ENCODE peak calls at places on chromosomes 12 and 14, in ten cellular contexts. N, K, O, B, I, Q, T, A, Y and P are unnamed samples.

GRCh38 chr14:37089410-37089809 is 83.0 kb downstream of the SLC25A21 start:
- DNase-seq in T (no peak), A (no peak), B (no peak), I (no peak), Q (no peak), O (no peak), N (no peak), K (no peak), Y (no peak), P (no peak)

GRCh38 chr12:49564241-49565118 is 3.5 kb downstream of the MCRS1 start:
- DNase-seq in T (no peak), B (no peak), Y (peak; percentile 41), K (no peak), N (no peak), I (no peak), Q (no peak), A (no peak), O (no peak), P (no peak)

GRCh38 chr12:4279120-4279690 is 5.6 kb downstream of the CCND2 start:
- DNase-seq in Y (no peak), K (no peak), O (no peak), I (no peak), Q (peak; percentile 37), B (no peak), A (no peak), T (no peak), N (no peak), P (peak; percentile 83)

GRCh38 chr14:87000071-87000470 is 992.9 kb downstream of the GALC start:
- DNase-seq in O (no peak), T (no peak), Y (no peak), Q (no peak), K (no peak), N (no peak), B (no peak), I (no peak), A (no peak), P (no peak)

GRCh38 chr12:6934110-6934509 is 6.4 kb downstream of the ATN1 start:
- DNase-seq in I (no peak), Y (no peak), K (no peak), O (no peak), Q (no peak), B (no peak), T (no peak), A (no peak), N (no peak), P (no peak)

GRCh38 chr14:91980157-91980556 is 32.7 kb upstream of the FBLN5 start:
- DNase-seq in N (no peak), Q (peak; percentile 50), I (no peak), T (no peak), O (no peak), B (no peak), A (no peak), K (peak; percentile 83), Y (no peak), P (peak; percentile 42)

GRCh38 chr14:79584679-79585078 is 626.6 kb downstream of the DIO2 start:
- DNase-seq in B (no peak), T (no peak), K (peak; percentile 90), Y (no peak), I (no peak), N (no peak), O (no peak), A (no peak), Q (peak; percentile 13), P (no peak)

GRCh38 chr12:6476496-6476895 is 6.0 kb upstream of the VAMP1 start:
- DNase-seq in N (no peak), K (peak; percentile 84), Q (no peak), Y (no peak), O (no peak), I (no peak), A (no peak), B (no peak), T (no peak), P (no peak)

GRCh38 chr12:105167346-105167745 is 59.8 kb downstream of the WASHC4 start:
- DNase-seq in A (no peak), N (no peak), I (no peak), O (no peak), Q (no peak), Y (no peak), T (no peak), B (no peak), K (no peak), P (no peak)

GRCh38 chr14:88823968-88824313 is 510 bp upstream of the TTC8 start:
- DNase-seq in T (no peak), Y (no peak), N (no peak), K (no peak), B (no peak), A (no peak), I (no peak), Q (no peak), O (no peak), P (no peak)

GRCh38 chr12:49091056-49091835 is 3.4 kb downstream of the DHH start:
- DNase-seq in K (no peak), Q (no peak), N (no peak), A (no peak), O (no peak), T (no peak), Y (no peak), B (no peak), I (no peak), P (no peak)

GRCh38 chr12:63874897-63875296 is 30.4 kb downstream of the SRGAP1 start:
- DNase-seq in O (no peak), B (no peak), I (no peak), Y (no peak), N (no peak), K (no peak), T (no peak), A (no peak), Q (no peak), P (no peak)

GRCh38 chr12:26113194-26113654 is 11.6 kb downstream of the BHLHE41 start:
- DNase-seq in I (no peak), O (no peak), T (no peak), Y (no peak), Q (no peak), N (no peak), A (no peak), K (peak; percentile 35), B (peak; percentile 59), P (peak; percentile 12)
- H3K4me3 ChIP-seq in I (no peak overlapping the region), O (peak overlapping the region; percentile 61), T (peak overlapping the region; percentile 59), Y (peak overlapping the region; percentile 47), Q (no peak overlapping the region), N (no peak overlapping the region), A (peak overlapping the region; percentile 43), K (no peak overlapping the region), B (no peak overlapping the region), P (no peak overlapping the region)

GRCh38 chr14:68510201-68510600 is 282.7 kb downstream of the ZFP36L1 start:
- DNase-seq in K (peak; percentile 61), Y (no peak), I (peak; percentile 67), T (no peak), N (no peak), O (peak; percentile 58), A (no peak), Q (peak; percentile 65), B (peak; percentile 80), P (no peak)
- H3K4me1 ChIP-seq in K (peaks cover 8% of the 10 kb centered on the region), Y (peaks cover 44% of the 10 kb centered on the region), I (peaks cover 7% of the 10 kb centered on the region), T (peaks cover 57% of the 10 kb centered on the region), N (peaks cover 48% of the 10 kb centered on the region), O (peaks cover 3% of the 10 kb centered on the region), A (peaks cover 62% of the 10 kb centered on the region), Q (peaks cover 68% of the 10 kb centered on the region), B (no peaks in the 10 kb centered on the region), P (peaks cover 19% of the 10 kb centered on the region)

DNA sequence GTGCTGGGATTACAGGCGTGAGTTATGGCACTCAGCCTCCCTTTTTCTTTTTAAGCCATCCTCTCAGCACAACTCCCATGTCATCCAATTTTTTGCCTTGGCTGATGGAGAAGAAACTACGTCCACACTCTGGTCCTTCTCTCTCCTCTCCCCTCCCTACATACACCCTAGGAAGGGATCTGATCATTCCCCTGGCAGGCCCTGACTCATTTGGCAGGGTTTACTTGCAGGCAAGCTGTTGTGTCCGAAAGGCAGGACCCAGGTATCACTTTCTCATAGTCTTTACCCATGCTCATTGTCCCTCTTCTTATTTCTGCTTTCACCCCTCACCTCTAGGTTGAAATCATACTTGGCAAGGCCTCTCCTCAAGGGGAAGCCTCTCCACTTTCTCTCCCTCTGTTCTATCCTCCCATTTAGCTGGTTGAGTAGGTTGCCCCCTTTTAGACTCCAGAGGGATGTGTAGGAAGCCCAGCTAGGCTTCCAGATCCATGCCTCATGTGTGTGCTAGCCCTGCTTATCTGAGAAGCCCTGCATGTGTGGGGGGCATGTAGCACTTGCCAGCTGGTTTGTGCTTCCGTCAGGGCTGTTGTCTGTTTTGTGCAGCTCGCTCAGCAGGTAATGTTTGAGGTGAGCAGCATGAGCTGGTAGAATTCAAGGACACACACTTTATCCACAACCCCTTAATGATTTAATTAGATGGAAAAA is 14.8 kb downstream of the GPR19 start:
- DNase-seq in A (no peak), Q (no peak), N (no peak), Y (no peak), T (no peak), B (no peak), I (no peak), K (no peak), O (no peak), P (no peak)
- H3K36me3 ChIP-seq in A (no peaks in the 10 kb centered on the region), Q (no peaks in the 10 kb centered on the region), N (no peaks in the 10 kb centered on the region), Y (no peaks in the 10 kb centered on the region), T (no peaks in the 10 kb centered on the region), B (no peaks in the 10 kb centered on the region), I (no peaks in the 10 kb centered on the region), K (no peaks in the 10 kb centered on the region), O (no peaks in the 10 kb centered on the region), P (no peaks in the 10 kb centered on the region)

GRCh38 chr12:114480309-114481199 is 74.6 kb upstream of the TBX5 start:
- DNase-seq in I (no peak), Y (no peak), T (no peak), N (no peak), K (peak; percentile 22), A (no peak), B (no peak), Q (peak; percentile 29), O (no peak), P (no peak)
- H3K4me3 ChIP-seq in I (no peak overlapping the region), Y (no peak overlapping the region), T (peak overlapping the region; percentile 47), N (no peak overlapping the region), K (no peak overlapping the region), A (peak overlapping the region; percentile 37), B (no peak overlapping the region), Q (peak overlapping the region; percentile 57), O (no peak overlapping the region), P (no peak overlapping the region)

GRCh38 chr14:75806247-75806876 is 145.3 kb downstream of the TTLL5 start:
- DNase-seq in N (no peak), Y (no peak), O (no peak), T (no peak), Q (no peak), I (no peak), B (no peak), A (no peak), K (no peak), P (peak; percentile 9)

GRCh38 chr14:75805646-75806045 is 144.6 kb downstream of the TTLL5 start:
- DNase-seq in B (no peak), Y (no peak), T (no peak), Q (no peak), N (no peak), I (no peak), A (no peak), K (no peak), O (no peak), P (no peak)

GRCh38 chr14:75803768-75804167 is 142.7 kb downstream of the TTLL5 start:
- DNase-seq in A (no peak), K (no peak), Y (no peak), N (no peak), B (no peak), T (no peak), Q (peak; percentile 11), O (no peak), I (no peak), P (no peak)

GRCh38 chr14:75800792-75801191 is 139.7 kb downstream of the TTLL5 start:
- DNase-seq in O (no peak), T (no peak), A (no peak), K (no peak), B (no peak), N (no peak), Q (no peak), Y (no peak), I (peak; percentile 23), P (no peak)

GRCh38 chr14:75804570-75805275 is 143.7 kb downstream of the TTLL5 start:
- DNase-seq in A (no peak), I (no peak), T (no peak), K (no peak), O (no peak), N (no peak), B (no peak), Y (no peak), Q (no peak), P (no peak)
- H3K4me1 ChIP-seq in A (no peaks in the 10 kb centered on the region), I (no peaks in the 10 kb centered on the region), T (no peaks in the 10 kb centered on the region), K (peaks cover 5% of the 10 kb centered on the region), O (peaks cover 17% of the 10 kb centered on the region), N (no peaks in the 10 kb centered on the region), B (no peaks in the 10 kb centered on the region), Y (no peaks in the 10 kb centered on the region), Q (peaks cover 5% of the 10 kb centered on the region), P (no peaks in the 10 kb centered on the region)